ENCODE peak calls at places on chromosome 11, in five cellular contexts. H is fibroblast of mammary gland, K is colonic mucosa, E is body of pancreas, O is choroid plexus epithelial cell. A is an unnamed sample.

GRCh38 chr11:47453365-47453764 is 4.4 kb upstream of the RAPSN start:
- DNase-seq in K (no peak), H (peak), O (no peak), E (no peak), A (no peak)

GRCh38 chr11:113805640-113806039 is 26.0 kb downstream of the CLDN25 start:
- DNase-seq in K (no peak), E (no peak), O (peak), H (peak), A (no peak)

GRCh38 chr11:57410287-57410686 is 16.6 kb downstream of the SLC43A3 start:
- DNase-seq in K (no peak), E (no peak), H (peak), O (peak), A (no peak)

GRCh38 chr11:110200241-110200640 is 96.2 kb downstream of the RDX start:
- DNase-seq in O (peak), E (no peak), K (no peak), H (peak), A (no peak)

GRCh38 chr11:122163420-122163819 is 47.4 kb upstream of the BLID start:
- DNase-seq in H (no peak), E (no peak), O (peak), K (no peak), A (no peak)

GRCh38 chr11:46918778-46919513 is 596 bp upstream of the LRP4 start:
- DNase-seq in O (no peak), E (no peak), H (no peak), K (no peak), A (no peak)

GRCh38 chr11:88335284-88335683 is 2.3 kb downstream of the CTSC start:
- DNase-seq in H (no peak), K (no peak), O (no peak), E (no peak), A (no peak)

GRCh38 chr11:89463381-89463780 is 27.8 kb downstream of the NOX4 start:
- DNase-seq in K (no peak), E (no peak), O (peak), H (no peak), A (no peak)

GRCh38 chr11:95092549-95093324 is 3.1 kb downstream of the ENDOD1 start:
- DNase-seq in E (no peak), H (peak), O (peak), K (peak), A (peak)
- TF ChIP-seq CTCF in E (peak), H (peak), O (peak), K (peak), A (peak)

GRCh38 chr11:32451808-32452207 is 16.5 kb upstream of the WT1 start:
- DNase-seq in E (peak), H (peak), K (no peak), O (no peak), A (no peak)

GRCh38 chr11:32446227-32446626 is 10.9 kb upstream of the WT1 start:
- DNase-seq in O (no peak), K (no peak), E (no peak), H (no peak), A (no peak)

GRCh38 chr11:32447252-32447651 is 11.9 kb upstream of the WT1 start:
- DNase-seq in E (no peak), H (no peak), K (no peak), O (no peak), A (no peak)

GRCh38 chr11:32450372-32450771 is 15.0 kb upstream of the WT1 start:
- DNase-seq in H (no peak), K (no peak), O (no peak), E (no peak), A (no peak)

DNA sequence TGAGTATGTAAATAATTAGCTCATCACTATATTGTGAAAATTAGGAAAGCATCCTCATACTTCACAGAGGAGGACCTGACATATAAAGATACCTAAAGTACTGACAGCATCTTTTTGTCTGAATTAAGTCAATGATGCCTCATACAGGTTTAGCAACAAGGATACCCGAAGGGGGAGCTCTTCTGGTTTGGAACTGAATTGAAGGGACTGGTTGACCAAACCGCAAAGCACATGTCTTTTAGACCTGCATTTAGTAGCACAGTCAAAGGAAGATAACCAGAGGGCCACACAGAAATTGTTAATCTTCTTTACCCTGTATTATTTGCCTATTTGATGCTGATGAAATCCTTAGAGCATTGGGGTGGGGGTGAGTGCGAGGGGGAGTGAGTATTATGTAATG is 12.9 kb upstream of the WT1 start:
- DNase-seq in O (peak), H (peak), K (no peak), E (no peak), A (no peak)
- TF ChIP-seq CTCF in O (peak), H (peak), K (no peak), E (no peak), A (no peak)

DNA sequence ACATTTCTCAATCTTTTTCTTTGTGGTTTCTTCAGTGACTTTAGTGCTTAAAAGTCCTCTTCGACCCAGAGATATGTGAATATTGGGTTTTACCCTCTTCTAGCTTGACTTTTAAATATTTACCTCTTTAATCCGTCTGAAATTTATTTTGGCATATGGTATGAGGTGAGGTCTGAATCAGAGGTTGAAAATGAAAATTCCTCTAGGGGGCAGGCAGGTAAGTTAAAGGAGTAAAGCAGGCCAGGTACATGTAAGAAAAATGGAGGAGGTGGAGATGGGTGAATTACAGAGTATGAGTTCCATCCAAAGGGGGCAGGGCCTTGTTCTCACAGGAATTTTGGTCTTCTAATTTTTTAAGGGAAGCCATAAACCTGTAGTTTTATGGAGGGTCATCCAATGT is 263.8 kb upstream of the NARS2 start:
- DNase-seq in K (no peak), O (no peak), E (peak), H (no peak), A (no peak)
- TF ChIP-seq CTCF in K (peak), O (no peak), E (peak), H (no peak), A (no peak)

DNA sequence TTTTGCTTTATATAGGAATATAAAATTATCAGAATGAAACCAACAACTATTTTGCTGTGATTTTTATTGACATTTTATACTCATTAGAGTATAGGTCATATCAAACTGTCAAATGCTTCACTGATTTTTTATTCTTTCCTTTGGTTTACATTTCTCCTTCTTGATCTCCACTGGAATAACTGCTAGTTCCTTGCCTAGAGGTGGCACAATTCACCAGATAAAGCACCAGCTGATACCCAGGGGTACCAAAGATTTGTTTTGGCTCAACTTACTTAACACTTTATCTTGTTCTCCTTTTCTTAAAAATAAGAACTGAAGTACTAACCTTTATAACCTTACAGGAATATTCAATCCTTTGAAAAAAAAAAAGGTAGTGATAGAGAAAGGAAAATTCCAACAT is 725.1 kb upstream of the CHORDC1 start:
- DNase-seq in O (no peak), E (no peak), H (no peak), K (no peak), A (no peak)
- TF ChIP-seq CTCF in O (no peak), E (no peak), H (no peak), K (no peak), A (no peak)

GRCh38 chr11:102179366-102179765 is 69.1 kb downstream of the YAP1 start:
- DNase-seq in K (no peak), E (no peak), O (no peak), H (no peak), A (no peak)

GRCh38 chr11:102177126-102177525 is 66.9 kb downstream of the YAP1 start:
- DNase-seq in K (no peak), O (no peak), H (peak), E (no peak), A (no peak)

GRCh38 chr11:102172127-102172848 is 62.0 kb downstream of the YAP1 start:
- DNase-seq in O (peak), K (no peak), H (peak), E (no peak), A (peak)

GRCh38 chr11:102177974-102178631 is 67.9 kb downstream of the YAP1 start:
- DNase-seq in E (peak), O (peak), H (peak), K (no peak), A (peak)
- TF ChIP-seq CTCF in E (no peak), O (no peak), H (no peak), K (no peak), A (no peak)

A was measured in Calu3.